ENCODE peak calls at places on chromosomes 3 and 15, in eight cellular contexts. H is AG09319; N is AG09309; R is ELR; D is CD4-positive, alpha-beta T cell; O is neural crest cell; Y is NCI-H1417; X is brain microvascular endothelial cell. U is an unnamed sample.

GRCh38 chr3:71185733-71186455 is 397.6 kb downstream of the FOXP1 start:
- DNase-seq in H (no peak), O (no peak), Y (no peak), N (no peak), X (peak), D (peak), R (peak), U (no peak)

GRCh38 chr15:55654541-55654940 is 66.4 kb upstream of the PYGO1 start:
- DNase-seq in O (no peak), H (no peak), N (no peak), Y (peak), D (no peak), R (no peak), X (peak), U (peak)

GRCh38 chr3:33377931-33378330 is 62.3 kb downstream of the UBP1 start:
- DNase-seq in R (peak), Y (no peak), D (no peak), H (no peak), O (no peak), N (peak), X (peak), U (no peak)

GRCh38 chr15:33865416-33865815 is 102.9 kb upstream of the CHRM5 start:
- DNase-seq in D (no peak), N (no peak), Y (no peak), X (no peak), H (no peak), O (no peak), R (peak), U (no peak)

GRCh38 chr15:66489179-66489791 is 8.3 kb downstream of the SNAPC5 start:
- DNase-seq in R (no peak), Y (no peak), X (no peak), H (no peak), D (no peak), O (no peak), N (no peak), U (no peak)

GRCh38 chr15:83209333-83209732 is 1.7 kb upstream of the HDGFL3 start:
- DNase-seq in R (no peak), X (no peak), Y (no peak), O (no peak), H (no peak), D (no peak), N (no peak), U (peak)

GRCh38 chr3:15443826-15444524 is 16.6 kb downstream of the EAF1 start:
- DNase-seq in H (no peak), Y (no peak), D (no peak), R (no peak), O (no peak), N (peak), X (peak), U (no peak)

GRCh38 chr15:79904256-79904655 is 7.4 kb upstream of the MTHFS start:
- DNase-seq in O (no peak), Y (no peak), D (no peak), R (no peak), N (no peak), H (no peak), X (no peak), U (no peak)

GRCh38 chr3:123444023-123444422 is 4.9 kb downstream of the ADCY5 start:
- DNase-seq in N (no peak), O (no peak), D (no peak), H (no peak), X (no peak), R (no peak), Y (peak), U (no peak)

U was measured in SK-MEL-5.